ENCODE peak calls at places on chromosomes 16 and 17, in four cellular contexts. One of them, this sample, is unnamed.

GRCh38 chr17:62714016-62714777 is 86.7 kb downstream of the MRC2 start:
- DNase-seq in CD4-positive, alpha-beta memory T cell: no peak
- DNase-seq in AG10803: peak
- DNase-seq in neural progenitor cell: no peak
- DNase-seq in this sample: no peak

GRCh38 chr17:75105269-75106080 is 4.3 kb upstream of the ARMC7 start:
- DNase-seq in CD4-positive, alpha-beta memory T cell: no peak
- DNase-seq in neural progenitor cell: peak
- DNase-seq in AG10803: peak
- DNase-seq in this sample: peak

GRCh38 chr17:44218344-44219125 is 940 bp downstream of the UBTF start:
- DNase-seq in CD4-positive, alpha-beta memory T cell: peak
- DNase-seq in neural progenitor cell: peak
- DNase-seq in AG10803: peak
- DNase-seq in this sample: peak

GRCh38 chr17:76585048-76585648 is 512 bp downstream of the ST6GALNAC2 start:
- DNase-seq in neural progenitor cell: peak
- DNase-seq in CD4-positive, alpha-beta memory T cell: no peak
- DNase-seq in AG10803: no peak
- DNase-seq in this sample: peak

GRCh38 chr16:49652441-49653175 is 203.3 kb downstream of the ZNF423 start:
- DNase-seq in neural progenitor cell: no peak
- DNase-seq in AG10803: peak
- DNase-seq in CD4-positive, alpha-beta memory T cell: no peak
- DNase-seq in this sample: no peak

GRCh38 chr17:56979091-56979480 is 1.2 kb downstream of the SCPEP1 start:
- DNase-seq in AG10803: no peak
- DNase-seq in neural progenitor cell: peak
- DNase-seq in CD4-positive, alpha-beta memory T cell: no peak
- DNase-seq in this sample: peak

GRCh38 chr16:70252355-70252988 is 732 bp upstream of the EXOSC6 start:
- DNase-seq in AG10803: peak
- DNase-seq in neural progenitor cell: peak
- DNase-seq in CD4-positive, alpha-beta memory T cell: no peak
- DNase-seq in this sample: peak

GRCh38 chr16:8567355-8568230 is 22.7 kb downstream of the TMEM114 start:
- DNase-seq in AG10803: peak
- DNase-seq in CD4-positive, alpha-beta memory T cell: peak
- DNase-seq in neural progenitor cell: peak
- DNase-seq in this sample: peak

GRCh38 chr17:18043491-18043890 is 4.3 kb downstream of the GID4 start:
- DNase-seq in neural progenitor cell: no peak
- DNase-seq in CD4-positive, alpha-beta memory T cell: no peak
- DNase-seq in AG10803: no peak
- DNase-seq in this sample: no peak

GRCh38 chr17:7888184-7888920 is at the start of gene CHD3:
- DNase-seq in AG10803: no peak
- DNase-seq in CD4-positive, alpha-beta memory T cell: peak
- DNase-seq in neural progenitor cell: peak
- DNase-seq in this sample: peak

GRCh38 chr17:7043544-7044268 is at the start of gene SLC16A11:
- DNase-seq in AG10803: peak
- DNase-seq in CD4-positive, alpha-beta memory T cell: no peak
- DNase-seq in neural progenitor cell: peak
- DNase-seq in this sample: no peak

GRCh38 chr16:11233727-11234376 is 22.2 kb downstream of the SOCS1 start:
- DNase-seq in AG10803: no peak
- DNase-seq in neural progenitor cell: no peak
- DNase-seq in CD4-positive, alpha-beta memory T cell: peak
- DNase-seq in this sample: no peak

GRCh38 chr16:5064915-5065314 is 841 bp downstream of the C16orf89 start:
- DNase-seq in neural progenitor cell: no peak
- DNase-seq in AG10803: no peak
- DNase-seq in CD4-positive, alpha-beta memory T cell: no peak
- DNase-seq in this sample: no peak

GRCh38 chr16:50266337-50267091 is at the start of gene ADCY7:
- DNase-seq in neural progenitor cell: peak
- DNase-seq in CD4-positive, alpha-beta memory T cell: peak
- DNase-seq in AG10803: peak
- DNase-seq in this sample: peak

GRCh38 chr16:86252596-86252995 is 257.7 kb upstream of the FOXF1 start:
- DNase-seq in AG10803: peak
- DNase-seq in neural progenitor cell: peak
- DNase-seq in CD4-positive, alpha-beta memory T cell: no peak
- DNase-seq in this sample: peak

GRCh38 chr16:56409195-56409594 is 16.1 kb downstream of the AMFR start:
- DNase-seq in AG10803: peak
- DNase-seq in neural progenitor cell: no peak
- DNase-seq in CD4-positive, alpha-beta memory T cell: no peak
- DNase-seq in this sample: no peak

GRCh38 chr16:4944333-4945281 is 7.7 kb upstream of the PPL start:
- DNase-seq in neural progenitor cell: no peak
- DNase-seq in CD4-positive, alpha-beta memory T cell: no peak
- DNase-seq in AG10803: peak
- DNase-seq in this sample: peak

GRCh38 chr17:72512649-72513556 is 392.1 kb downstream of the SOX9 start:
- DNase-seq in CD4-positive, alpha-beta memory T cell: no peak
- DNase-seq in AG10803: no peak
- DNase-seq in neural progenitor cell: no peak
- DNase-seq in this sample: no peak

GRCh38 chr16:17083628-17084027 is 387.1 kb downstream of the XYLT1 start:
- DNase-seq in neural progenitor cell: peak
- DNase-seq in CD4-positive, alpha-beta memory T cell: no peak
- DNase-seq in AG10803: no peak
- DNase-seq in this sample: peak

GRCh38 chr17:58507123-58507634 is 7.3 kb downstream of the MTMR4 start:
- DNase-seq in AG10803: peak
- DNase-seq in CD4-positive, alpha-beta memory T cell: no peak
- DNase-seq in neural progenitor cell: no peak
- DNase-seq in this sample: no peak

GRCh38 chr17:61203765-61204164 is 195.9 kb upstream of the TBX2 start:
- DNase-seq in neural progenitor cell: peak
- DNase-seq in AG10803: no peak
- DNase-seq in CD4-positive, alpha-beta memory T cell: no peak
- DNase-seq in this sample: no peak

GRCh38 chr17:39236383-39236927 is 10.7 kb upstream of the STAC2 start:
- DNase-seq in AG10803: no peak
- DNase-seq in neural progenitor cell: no peak
- DNase-seq in CD4-positive, alpha-beta memory T cell: no peak
- DNase-seq in this sample: peak

GRCh38 chr16:30992931-30993816 is 8.2 kb downstream of the HSD3B7 start:
- DNase-seq in CD4-positive, alpha-beta memory T cell: no peak
- DNase-seq in neural progenitor cell: no peak
- DNase-seq in AG10803: no peak
- DNase-seq in this sample: no peak

GRCh38 chr16:807345-808251 is 7.1 kb upstream of the GNG13 start:
- DNase-seq in CD4-positive, alpha-beta memory T cell: peak
- DNase-seq in AG10803: peak
- DNase-seq in neural progenitor cell: peak
- DNase-seq in this sample: peak

GRCh38 chr17:41428591-41429326 is 4.4 kb upstream of the KRT37 start:
- DNase-seq in neural progenitor cell: peak
- DNase-seq in CD4-positive, alpha-beta memory T cell: no peak
- DNase-seq in AG10803: peak
- DNase-seq in this sample: peak

GRCh38 chr16:29702307-29702706 is 23.3 kb downstream of the QPRT start:
- DNase-seq in AG10803: no peak
- DNase-seq in neural progenitor cell: no peak
- DNase-seq in CD4-positive, alpha-beta memory T cell: peak
- DNase-seq in this sample: no peak

GRCh38 chr16:4141604-4142003 is 25.4 kb upstream of the ADCY9 start:
- DNase-seq in neural progenitor cell: no peak
- DNase-seq in CD4-positive, alpha-beta memory T cell: no peak
- DNase-seq in AG10803: no peak
- DNase-seq in this sample: no peak

GRCh38 chr16:12459401-12459791 is 344.3 kb downstream of the CPPED1 start:
- DNase-seq in CD4-positive, alpha-beta memory T cell: no peak
- DNase-seq in neural progenitor cell: no peak
- DNase-seq in AG10803: no peak
- DNase-seq in this sample: no peak

GRCh38 chr17:48106802-48107136 is 797 bp upstream of the SNX11 start:
- DNase-seq in AG10803: no peak
- DNase-seq in neural progenitor cell: no peak
- DNase-seq in CD4-positive, alpha-beta memory T cell: no peak
- DNase-seq in this sample: no peak

GRCh38 chr17:19331134-19331533 is 31.4 kb downstream of the B9D1 start:
- DNase-seq in neural progenitor cell: no peak
- DNase-seq in CD4-positive, alpha-beta memory T cell: no peak
- DNase-seq in AG10803: peak
- DNase-seq in this sample: no peak

GRCh38 chr17:17446666-17447155 is 30.1 kb upstream of the MED9 start:
- DNase-seq in AG10803: no peak
- DNase-seq in CD4-positive, alpha-beta memory T cell: no peak
- DNase-seq in neural progenitor cell: no peak
- DNase-seq in this sample: no peak

GRCh38 chr16:11737678-11738077 is 5.0 kb downstream of the TXNDC11 start:
- DNase-seq in CD4-positive, alpha-beta memory T cell: no peak
- DNase-seq in AG10803: no peak
- DNase-seq in neural progenitor cell: no peak
- DNase-seq in this sample: no peak

GRCh38 chr16:54173489-54173888 is 113.1 kb downstream of the IRX3 start:
- DNase-seq in neural progenitor cell: peak
- DNase-seq in AG10803: no peak
- DNase-seq in CD4-positive, alpha-beta memory T cell: no peak
- DNase-seq in this sample: no peak

GRCh38 chr16:67857547-67858233 is 10.2 kb upstream of the CENPT start:
- DNase-seq in CD4-positive, alpha-beta memory T cell: peak
- DNase-seq in neural progenitor cell: no peak
- DNase-seq in AG10803: peak
- DNase-seq in this sample: peak